ENCODE peak calls at places on chromosomes 16 and 17, in four cellular contexts. K is nephron progenitor cell, M is cardiac muscle cell, Y is type B pancreatic cell. V is an unnamed sample.

GRCh38 chr16:9105189-9105588 is 13.7 kb downstream of the HAPSTR1 start:
- DNase-seq in M (no peak), Y (no peak), K (no peak), V (no peak)

GRCh38 chr17:42121066-42121769 is at the start of gene KAT2A:
- DNase-seq in K (peak), Y (peak), M (peak), V (peak)

GRCh38 chr17:76523084-76524037 is 14.1 kb downstream of the CYGB start:
- DNase-seq in K (peak), Y (peak), M (peak), V (peak)

GRCh38 chr17:57861000-57861736 is 11.3 kb upstream of the MRPS23 start:
- DNase-seq in M (no peak), Y (no peak), K (peak), V (no peak)

GRCh38 chr17:3754458-3755334 is 31.0 kb downstream of the HASPIN start:
- DNase-seq in Y (peak), M (no peak), K (peak), V (peak)

GRCh38 chr17:31558748-31559646 is 167.5 kb downstream of the RAB11FIP4 start:
- DNase-seq in Y (peak), K (peak), M (peak), V (peak)

GRCh38 chr16:52603015-52603414 is 56.1 kb upstream of the TOX3 start:
- DNase-seq in M (no peak), Y (no peak), K (no peak), V (no peak)

GRCh38 chr16:85321856-85322271 is 209.6 kb upstream of the CIBAR2 start:
- DNase-seq in M (peak), K (no peak), Y (no peak), V (no peak)

GRCh38 chr17:41678411-41678906 is 10.2 kb upstream of the EIF1 start:
- DNase-seq in Y (no peak), K (no peak), M (no peak), V (no peak)

GRCh38 chr16:3485821-3486505 is 9.3 kb downstream of the C16orf90 start:
- DNase-seq in Y (no peak), M (no peak), K (no peak), V (no peak)
- TF ChIP-seq CTCF in Y (no peak), M (no peak), K (no peak), V (no peak)

GRCh38 chr16:29811896-29812665 is at the start of gene PRRT2:
- DNase-seq in K (peak), Y (no peak), M (peak), V (peak)
- TF ChIP-seq CTCF in K (no peak), Y (no peak), M (no peak), V (no peak)

DNA sequence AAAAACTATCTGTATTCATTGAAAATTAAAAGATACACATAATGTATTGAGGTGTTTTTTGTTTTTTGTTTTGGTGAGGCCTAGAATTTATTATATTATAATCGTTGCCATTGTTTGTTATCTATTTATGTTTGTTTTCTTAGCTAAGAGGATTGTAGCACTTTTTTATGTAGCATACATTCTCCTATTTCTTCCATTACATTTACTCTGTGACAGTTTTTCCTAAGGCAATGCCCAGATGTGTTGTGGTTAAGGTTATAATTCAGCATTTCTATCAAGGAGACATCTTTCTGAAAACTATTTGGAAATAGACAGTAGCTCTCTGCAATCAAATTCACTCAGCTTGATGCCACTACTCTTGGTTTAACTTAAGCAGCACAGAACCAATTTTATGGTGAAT is 161.6 kb downstream of the PPM1E start:
- DNase-seq in M (no peak), Y (no peak), K (no peak), V (no peak)
- TF ChIP-seq CTCF in M (no peak), Y (no peak), K (no peak), V (no peak)

GRCh38 chr16:84143784-84144199 is 1.2 kb downstream of the HSDL1 start:
- DNase-seq in Y (no peak), M (peak), K (peak), V (no peak)

GRCh38 chr16:84143081-84143480 is 1.9 kb downstream of the HSDL1 start:
- DNase-seq in M (no peak), K (no peak), Y (no peak), V (no peak)

GRCh38 chr16:84144859-84145639 is at the start of the genes DNAAF1 and HSDL1:
- DNase-seq in K (peak), M (peak), Y (peak), V (peak)

GRCh38 chr16:84141143-84141670 is 3.8 kb downstream of the HSDL1 start:
- DNase-seq in K (no peak), Y (no peak), M (no peak), V (no peak)

DNA sequence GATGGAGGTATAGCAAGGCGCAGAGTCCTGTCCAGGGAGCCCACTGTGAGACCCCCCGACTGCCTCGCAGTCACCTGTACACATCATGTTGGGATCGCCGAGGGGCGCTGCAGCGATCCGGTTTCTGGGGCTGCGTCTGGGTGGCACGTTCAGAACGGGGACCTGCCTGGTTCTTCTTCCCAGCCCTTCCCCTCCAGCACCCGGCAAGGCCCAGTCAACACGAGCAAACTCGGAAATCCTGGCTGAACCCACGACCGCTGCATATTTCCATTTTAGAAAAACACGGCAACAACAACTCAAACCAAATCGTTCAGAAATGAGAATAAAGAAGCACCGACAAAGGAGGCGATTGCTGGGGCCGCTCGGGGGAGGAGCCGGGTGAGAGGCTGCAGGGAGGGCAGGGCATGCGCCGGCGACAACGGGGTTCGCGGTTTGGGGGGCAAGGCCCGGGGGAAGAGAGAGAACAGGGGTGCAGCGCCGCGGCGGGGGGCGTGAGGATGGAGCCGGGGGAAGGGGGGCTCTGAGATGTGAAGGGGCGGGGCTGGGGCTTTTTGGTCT is 597 bp downstream of the HSDL1 start:
- DNase-seq in M (peak), Y (no peak), K (peak), V (peak)
- TF ChIP-seq CTCF in M (peak), Y (no peak), K (no peak), V (no peak)

GRCh38 chr16:22008215-22009142 is 568 bp downstream of the MOSMO start:
- DNase-seq in K (peak), Y (peak), M (no peak), V (peak)
- TF ChIP-seq CTCF in K (no peak), Y (no peak), M (no peak), V (no peak)

GRCh38 chr16:73031155-73031866 is 16.6 kb downstream of the ZFHX3 start:
- DNase-seq in M (no peak), K (no peak), Y (no peak), V (no peak)
- TF ChIP-seq CTCF in M (peak), K (no peak), Y (peak), V (peak)

GRCh38 chr17:75238020-75238580 is 23.3 kb downstream of the GGA3 start:
- DNase-seq in Y (no peak), K (no peak), M (no peak), V (no peak)
- TF ChIP-seq CTCF in Y (no peak), K (no peak), M (no peak), V (no peak)

DNA sequence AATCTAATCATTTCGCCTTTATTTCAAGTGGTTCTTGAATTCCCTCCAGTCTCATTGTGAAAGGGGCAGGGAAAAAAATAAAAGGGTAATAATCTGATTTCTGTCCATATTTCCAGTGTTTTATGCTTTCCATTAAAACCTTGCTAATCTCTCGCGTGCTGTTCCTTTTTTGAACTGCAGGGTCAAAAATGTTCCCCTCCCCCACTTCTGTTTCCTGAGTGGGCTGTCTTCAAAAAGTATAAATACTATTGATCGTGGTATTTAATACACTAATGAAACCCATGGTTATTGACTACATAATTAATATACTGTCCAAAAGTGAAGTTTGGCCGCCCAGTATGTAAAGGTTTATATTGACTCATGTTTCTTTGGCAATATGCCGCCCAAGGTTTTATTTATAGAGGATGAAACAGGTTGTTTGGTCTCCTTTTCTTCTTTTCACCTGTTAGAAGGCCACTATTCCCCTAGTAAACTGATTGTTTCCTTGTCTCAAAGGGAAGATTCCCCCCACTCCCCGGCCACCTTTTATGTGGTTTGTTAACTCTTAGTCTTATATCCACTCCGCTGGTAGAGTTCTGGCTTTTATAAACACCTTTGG is 69.7 kb downstream of the RPA1 start:
- DNase-seq in Y (no peak), K (no peak), M (no peak), V (no peak)
- TF ChIP-seq CTCF in Y (peak), K (peak), M (peak), V (peak)

DNA sequence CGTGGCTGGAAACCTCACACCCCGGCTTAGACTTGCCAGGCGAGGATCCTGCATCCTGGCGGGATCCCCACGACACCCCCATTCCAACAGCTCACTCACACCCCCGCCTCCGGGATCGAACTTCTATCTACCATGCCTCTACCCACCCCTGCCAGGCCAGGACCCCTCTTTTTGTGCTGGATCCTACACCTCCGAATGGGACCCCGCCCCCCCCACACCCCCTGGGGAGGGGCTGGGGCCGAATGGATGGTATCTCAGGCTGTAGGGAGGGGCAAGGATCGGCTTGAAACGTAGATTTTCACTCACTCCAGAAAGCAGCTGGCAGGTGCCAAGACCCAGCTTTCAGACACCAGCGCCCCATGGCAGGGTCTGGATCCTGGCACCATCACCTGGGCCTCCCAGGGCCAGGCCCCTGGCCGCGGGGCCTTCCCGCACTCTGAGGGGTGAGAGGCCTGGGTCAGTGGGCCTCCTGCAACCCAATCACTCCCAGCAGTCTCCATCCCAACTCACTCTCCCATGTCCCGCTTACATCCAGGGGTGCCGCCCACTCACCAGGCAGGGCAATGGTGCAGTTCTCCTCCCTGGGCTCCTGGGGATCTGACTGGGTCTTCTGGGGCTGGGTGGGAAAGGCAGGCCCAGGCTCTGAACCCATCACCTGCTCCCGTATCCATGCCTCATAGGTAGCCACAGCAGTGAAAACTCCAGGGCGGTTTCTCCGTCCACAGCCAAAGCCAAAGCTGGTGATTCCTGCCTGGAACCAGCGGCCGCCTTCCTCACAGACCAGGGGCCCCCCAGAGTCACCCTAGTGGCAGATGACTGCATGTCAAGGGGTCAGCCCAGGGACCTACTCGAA is 6.6 kb downstream of the PRSS36 start:
- DNase-seq in M (no peak), K (no peak), Y (no peak), V (no peak)
- TF ChIP-seq CTCF in M (no peak), K (no peak), Y (no peak), V (no peak)

GRCh38 chr17:28949185-28950016 is 1.9 kb downstream of the PHF12 start:
- DNase-seq in M (peak), K (peak), Y (no peak), V (peak)

GRCh38 chr17:28948873-28949184 is 2.5 kb downstream of the PHF12 start:
- DNase-seq in M (no peak), K (no peak), Y (no peak), V (no peak)

GRCh38 chr17:28950752-28951427 is 428 bp downstream of the PHF12 start:
- DNase-seq in M (no peak), Y (no peak), K (no peak), V (no peak)

GRCh38 chr17:28951428-28951990 is at the start of gene PHF12:
- DNase-seq in K (peak), Y (peak), M (peak), V (peak)

GRCh38 chr17:28950017-28950751 is 1.1 kb downstream of the PHF12 start:
- DNase-seq in K (peak), Y (no peak), M (peak), V (peak)
- TF ChIP-seq CTCF in K (no peak), Y (peak), M (no peak), V (no peak)